ENCODE peak calls at places on chromosomes 3 and 15, in five cellular contexts. A is mesendoderm, O is glutamatergic neuron, Y is RPMI8226, Q is DMS153. I is an unnamed sample.

GRCh38 chr15:99139276-99139675 is 34.4 kb downstream of the SYNM start:
- DNase-seq in Q (no peak), Y (no peak), A (peak; percentile 86), O (no peak), I (no peak)

GRCh38 chr3:19702416-19703078 is 231.5 kb downstream of the EFHB start:
- DNase-seq in Q (no peak), A (no peak), Y (no peak), O (peak; percentile 79), I (no peak)

GRCh38 chr15:52255008-52255407 is 40.6 kb downstream of the MYO5C start:
- DNase-seq in O (no peak), Y (no peak), Q (no peak), A (no peak), I (no peak)

GRCh38 chr3:133047980-133048379 is 9.8 kb downstream of the TMEM108 start:
- DNase-seq in Q (no peak), Y (no peak), O (no peak), A (no peak), I (no peak)

GRCh38 chr3:14741510-14741909 is 66.6 kb downstream of the C3orf20 start:
- DNase-seq in A (no peak), Q (no peak), O (no peak), Y (peak; percentile 80), I (no peak)

GRCh38 chr15:99708563-99708962 is 24.7 kb downstream of the LYSMD4 start:
- DNase-seq in A (peak; percentile 19), Q (no peak), O (no peak), Y (no peak), I (no peak)

GRCh38 chr3:83953417-83954089 is 1005.2 kb upstream of the CADM2 start:
- DNase-seq in A (no peak), Q (no peak), O (no peak), Y (no peak), I (no peak)

GRCh38 chr3:110419096-110419495 is 652.5 kb upstream of the NECTIN3 start:
- DNase-seq in O (no peak), Q (peak; percentile 4), Y (no peak), A (peak; percentile 57), I (no peak)

GRCh38 chr15:52780172-52780980 is 9.8 kb downstream of the ONECUT1 start:
- DNase-seq in Q (no peak), Y (peak; percentile 80), O (peak; percentile 84), A (peak; percentile 53), I (peak; percentile 18)

GRCh38 chr3:172276103-172276502 is 172.2 kb downstream of the GHSR start:
- DNase-seq in O (no peak), Q (no peak), Y (no peak), A (no peak), I (no peak)

GRCh38 chr3:123310186-123310585 is 108.4 kb downstream of the SEC22A start:
- DNase-seq in Q (no peak), A (no peak), Y (no peak), O (no peak), I (no peak)

GRCh38 chr3:158791259-158791920 is 10.5 kb upstream of the MFSD1 start:
- DNase-seq in O (no peak), A (peak; percentile 57), Q (peak; percentile 18), Y (peak; percentile 83), I (peak; percentile 51)

GRCh38 chr3:16264174-16264707 is 502 bp downstream of the DPH3 start:
- DNase-seq in Q (no peak), O (no peak), Y (no peak), A (peak; percentile 18), I (no peak)

GRCh38 chr3:128068156-128068620 is 16.0 kb downstream of the SEC61A1 start:
- DNase-seq in O (no peak), Q (no peak), A (peak; percentile 72), Y (peak; percentile 43), I (no peak)

GRCh38 chr3:105523496-105523895 is 156.8 kb downstream of the ALCAM start:
- DNase-seq in Q (no peak), A (no peak), O (no peak), Y (no peak), I (no peak)

GRCh38 chr15:38207591-38207990 is 45.0 kb upstream of the SPRED1 start:
- DNase-seq in Q (no peak), A (no peak), Y (no peak), O (no peak), I (no peak)

GRCh38 chr15:99312794-99313193 is 61.5 kb downstream of the LRRC28 start:
- DNase-seq in Y (no peak), Q (no peak), A (no peak), O (no peak), I (no peak)

GRCh38 chr15:20340931-20341661 is 200.5 kb downstream of the GOLGA6L6 start:
- DNase-seq in Q (no peak), Y (peak; percentile 52), A (no peak), O (peak; percentile 47), I (no peak)

GRCh38 chr3:29183346-29184087 is 97.4 kb upstream of the RBMS3 start:
- DNase-seq in A (no peak), O (no peak), Q (no peak), Y (no peak), I (no peak)

GRCh38 chr3:70606018-70606417 is 293.6 kb upstream of the MDFIC2 start:
- DNase-seq in O (no peak), Q (no peak), Y (no peak), A (peak; percentile 16), I (no peak)

GRCh38 chr3:43071313-43071893 is 34.5 kb downstream of the POMGNT2 start:
- DNase-seq in Q (no peak), Y (peak; percentile 10), A (peak; percentile 54), O (no peak), I (no peak)

I was measured in NCI-H2107.